ENCODE peak calls at places on chromosomes 11 and 22, in five cellular contexts. S is CD14-positive monocyte, H is cardiac fibroblast, G is neural progenitor cell, L is tibial artery. E is an unnamed sample.
A peak's percentile ranks its signal among the peaks of the same experiment; 100 is the strongest.

GRCh38 chr11:66323684-66324083 is 6.8 kb upstream of the CD248 start:
- DNase-seq in H (no peak), S (no peak), G (no peak), L (no peak), E (no peak)

GRCh38 chr11:62336949-62337681 is at the start of gene ASRGL1:
- DNase-seq in G (peak; percentile 91), S (peak; percentile 80), H (peak; percentile 55), L (peak; percentile 74), E (peak; percentile 87)

GRCh38 chr11:110376711-110377324 is 52.9 kb upstream of the FDX1 start:
- DNase-seq in S (peak; percentile 68), G (peak; percentile 78), H (peak; percentile 92), L (peak; percentile 64), E (peak; percentile 38)

GRCh38 chr11:127445476-127445875 is 444.9 kb upstream of the KIRREL3 start:
- DNase-seq in H (no peak), G (no peak), S (no peak), L (no peak), E (no peak)

GRCh38 chr11:128262463-128263345 is 324.7 kb downstream of the ETS1 start:
- DNase-seq in G (no peak), H (no peak), S (no peak), L (no peak), E (no peak)

GRCh38 chr11:74671520-74672196 is 59.6 kb downstream of the CHRDL2 start:
- DNase-seq in G (no peak), L (no peak), S (no peak), H (peak; percentile 67), E (no peak)

GRCh38 chr11:118790357-118791014 is 478 bp downstream of the DDX6 start:
- DNase-seq in H (peak; percentile 69), L (peak; percentile 77), G (peak; percentile 81), S (peak; percentile 51), E (peak; percentile 55)

GRCh38 chr11:48001438-48002021 is 21.2 kb downstream of the PTPRJ start:
- DNase-seq in L (no peak), H (peak; percentile 87), S (no peak), G (no peak), E (no peak)

GRCh38 chr11:116256155-116256554 is 516.6 kb downstream of the BUD13 start:
- DNase-seq in L (no peak), G (no peak), S (no peak), H (no peak), E (no peak)

GRCh38 chr11:57800444-57801184 is 39.0 kb downstream of the CTNND1 start:
- DNase-seq in H (peak; percentile 85), S (no peak), L (no peak), G (peak; percentile 83), E (peak; percentile 11)

GRCh38 chr11:132541794-132542193 is 990.5 kb downstream of the OPCML start:
- DNase-seq in H (no peak), L (no peak), S (no peak), G (no peak), E (no peak)

GRCh38 chr11:70866834-70867233 is 385.5 kb downstream of the SHANK2 start:
- DNase-seq in S (no peak), L (no peak), H (no peak), G (no peak), E (no peak)

GRCh38 chr22:38272373-38273134 is at the start of gene TMEM184B:
- DNase-seq in L (peak; percentile 77), G (peak; percentile 94), H (peak; percentile 64), S (peak; percentile 60), E (peak; percentile 85)

GRCh38 chr11:93512965-93513667 is 30.1 kb downstream of the SMCO4 start:
- DNase-seq in L (no peak), G (no peak), H (no peak), S (no peak), E (no peak)

GRCh38 chr11:34948721-34949120 is 32.3 kb downstream of the PDHX start:
- DNase-seq in L (no peak), H (peak; percentile 5), G (no peak), S (no peak), E (no peak)

GRCh38 chr11:85801527-85801926 is 9.4 kb downstream of the SYTL2 start:
- DNase-seq in G (no peak), L (no peak), S (no peak), H (no peak), E (no peak)

GRCh38 chr11:31995525-31996123 is 95.2 kb upstream of the RCN1 start:
- DNase-seq in H (peak; percentile 11), S (no peak), L (no peak), G (no peak), E (no peak)

GRCh38 chr11:108203075-108203474 is 19.4 kb downstream of the NPAT start:
- DNase-seq in S (no peak), L (no peak), G (no peak), H (no peak), E (no peak)

GRCh38 chr22:44292007-44292370 is 20.8 kb downstream of the SHISAL1 start:
- DNase-seq in H (no peak), L (no peak), S (no peak), G (peak; percentile 53), E (peak; percentile 73)

GRCh38 chr11:70744396-70745185 is 346.3 kb downstream of the CTTN start:
- DNase-seq in L (no peak), H (no peak), S (peak; percentile 36), G (no peak), E (no peak)

GRCh38 chr11:126189109-126189929 is 22.1 kb downstream of the RPUSD4 start:
- DNase-seq in S (no peak), H (no peak), L (no peak), G (no peak), E (no peak)

GRCh38 chr22:49392247-49392646 is 435.4 kb downstream of the BRD1 start:
- DNase-seq in G (no peak), S (no peak), L (no peak), H (no peak), E (no peak)

GRCh38 chr22:49394116-49394785 is 433.4 kb downstream of the BRD1 start:
- DNase-seq in H (no peak), L (no peak), S (no peak), G (no peak), E (no peak)

GRCh38 chr22:49393526-49393925 is 434.1 kb downstream of the BRD1 start:
- DNase-seq in G (no peak), S (no peak), L (no peak), H (no peak), E (no peak)

GRCh38 chr22:49391436-49391835 is 436.2 kb downstream of the BRD1 start:
- DNase-seq in L (no peak), H (no peak), S (no peak), G (no peak), E (no peak)

DNA sequence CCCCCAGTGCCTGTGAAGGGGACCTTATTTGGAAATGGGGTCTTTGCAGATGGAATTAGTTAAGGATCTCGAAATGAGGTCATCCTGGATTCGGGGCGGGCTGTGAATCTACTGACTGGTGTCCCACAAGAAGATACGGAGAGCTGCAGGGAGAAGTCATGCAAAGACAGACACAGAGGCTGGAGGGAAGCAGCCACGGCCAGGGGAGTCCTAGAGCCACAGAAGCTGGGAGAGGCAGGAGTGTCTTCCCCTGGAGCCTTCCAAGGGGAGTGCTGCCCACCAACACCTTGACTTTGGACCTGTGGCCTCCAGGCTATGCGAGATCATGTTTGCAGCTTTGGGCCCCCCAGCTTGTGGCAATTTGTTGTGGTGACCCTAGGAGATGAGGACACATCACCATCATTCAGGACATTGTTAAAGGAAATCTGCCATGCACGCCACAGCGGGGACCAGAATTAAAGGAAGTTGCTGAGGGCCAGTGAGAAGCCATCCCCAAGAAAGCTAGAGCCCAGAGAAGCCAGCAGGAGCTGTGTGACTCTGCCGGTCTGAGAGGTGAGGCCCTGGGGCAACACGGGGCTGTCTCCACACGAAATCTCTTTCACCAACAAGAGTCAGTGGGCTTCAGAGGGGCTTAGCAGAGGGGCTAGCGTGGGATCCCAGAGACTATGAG is 434.7 kb downstream of the BRD1 start:
- DNase-seq in L (no peak), H (no peak), S (no peak), G (no peak), E (no peak)
- TF ChIP-seq CTCF in L (no peak), H (no peak), S (no peak), G (no peak), E (no peak)

DNA sequence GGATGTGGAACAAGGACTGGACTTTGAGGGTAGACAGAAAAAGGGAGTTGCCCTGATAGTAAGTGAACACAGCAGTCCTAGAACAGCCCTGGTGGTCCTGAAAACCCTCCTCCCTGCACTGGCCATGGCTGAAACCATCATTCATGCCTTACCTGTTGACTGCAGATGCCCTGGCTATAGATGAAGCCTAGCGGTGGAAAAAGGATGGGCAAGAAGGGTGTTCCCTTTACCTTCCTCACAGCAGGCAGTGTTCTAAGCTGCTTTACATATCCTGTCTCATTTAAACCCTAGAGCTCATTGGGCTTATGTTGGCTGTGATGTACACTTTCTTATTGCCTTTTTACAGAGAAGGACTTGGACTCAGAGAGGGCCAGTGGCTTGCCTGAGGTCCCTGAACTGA is 133.6 kb downstream of the C11orf91 start:
- DNase-seq in G (no peak), H (no peak), S (no peak), L (no peak), E (no peak)
- TF ChIP-seq CTCF in G (no peak), H (no peak), S (no peak), L (no peak), E (no peak)

GRCh38 chr11:64653388-64653973 is 62.5 kb downstream of the SLC22A12 start:
- DNase-seq in H (no peak), L (no peak), S (no peak), G (no peak), E (no peak)

GRCh38 chr11:64648551-64648950 is 57.5 kb downstream of the SLC22A12 start:
- DNase-seq in H (no peak), G (no peak), L (no peak), S (no peak), E (no peak)

GRCh38 chr11:64649304-64649703 is 58.3 kb downstream of the SLC22A12 start:
- DNase-seq in G (peak; percentile 85), S (no peak), H (peak; percentile 22), L (no peak), E (peak; percentile 56)

GRCh38 chr11:64652586-64653387 is 61.8 kb downstream of the SLC22A12 start:
- DNase-seq in H (peak; percentile 75), L (peak; percentile 79), S (peak; percentile 59), G (peak; percentile 85), E (peak; percentile 94)

DNA sequence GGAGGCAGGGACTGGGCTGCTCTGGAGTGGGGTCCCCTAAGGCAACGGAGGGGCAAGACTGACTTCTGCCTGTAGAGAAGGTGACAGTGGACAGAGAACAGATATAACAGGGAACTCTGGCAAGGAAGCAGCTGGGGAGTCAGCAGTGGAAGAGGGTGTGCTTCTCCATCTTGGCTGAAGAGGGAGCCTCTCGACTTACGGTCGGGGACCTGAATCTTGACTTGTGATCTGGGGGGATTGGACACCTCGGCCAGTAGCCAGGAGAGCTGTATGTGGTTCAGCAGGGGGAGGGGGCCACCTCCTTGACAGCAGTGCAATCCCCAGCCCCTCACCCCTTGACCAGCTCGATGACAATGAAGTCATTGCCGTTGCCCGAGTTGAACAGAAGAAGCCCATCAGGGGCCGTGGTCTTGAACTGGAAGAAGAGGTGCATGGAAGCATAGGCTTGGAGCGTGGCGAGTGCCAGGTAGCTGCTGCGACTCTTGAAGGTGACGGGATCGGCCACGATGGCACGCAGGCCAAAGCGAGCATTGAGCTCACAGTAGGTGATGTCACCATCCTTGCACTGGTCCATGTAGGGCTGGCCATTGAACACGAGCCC is 60.0 kb downstream of the SLC22A12 start:
- DNase-seq in H (peak; percentile 40), S (no peak), L (no peak), G (peak; percentile 72), E (peak; percentile 34)
- TF ChIP-seq CTCF in H (peak; percentile 69), S (peak; percentile 88), L (no peak), G (peak; percentile 55), E (peak; percentile 51)

DNA sequence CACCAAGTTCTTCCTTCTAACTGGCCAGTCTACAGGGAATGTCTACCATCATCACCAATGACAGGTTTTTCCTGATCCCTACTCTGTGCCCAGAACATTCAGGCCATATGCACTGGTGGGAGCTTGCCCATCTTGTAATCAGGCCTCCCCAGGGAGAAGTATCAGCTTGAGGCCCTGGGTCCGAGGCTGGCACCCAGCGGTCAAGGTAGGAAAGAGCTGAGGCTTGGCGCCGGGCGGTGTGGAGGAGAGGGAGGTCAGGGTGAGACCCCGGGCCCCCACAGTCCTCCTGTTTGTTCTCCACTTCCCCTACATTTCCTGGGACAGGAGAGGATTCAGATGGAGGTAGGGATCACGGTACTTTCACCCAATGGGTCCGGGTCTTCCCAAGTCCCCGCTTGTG is 15.5 kb downstream of the TSKU start:
- DNase-seq in S (no peak), L (peak; percentile 40), H (no peak), G (no peak), E (no peak)
- TF ChIP-seq CTCF in S (no peak), L (no peak), H (no peak), G (no peak), E (no peak)